ENCODE peak calls at places on chromosome 14, in eight cellular contexts. One of them, this sample, is unnamed.

GRCh38 chr14:27553820-27554219 is 956.0 kb upstream of the NOVA1 start:
- DNase-seq in thoracic aorta: no peak
- DNase-seq in testis: no peak
- DNase-seq in cardiac muscle cell: peak
- DNase-seq in A673: peak
- DNase-seq in brain microvascular endothelial cell: no peak
- DNase-seq in GM23248: no peak
- DNase-seq in CD8-positive, alpha-beta T cell: no peak
- DNase-seq in this sample: peak

GRCh38 chr14:29235991-29236390 is 469.4 kb downstream of the FOXG1 start:
- DNase-seq in cardiac muscle cell: peak
- DNase-seq in GM23248: peak
- DNase-seq in testis: no peak
- DNase-seq in brain microvascular endothelial cell: no peak
- DNase-seq in A673: no peak
- DNase-seq in thoracic aorta: no peak
- DNase-seq in CD8-positive, alpha-beta T cell: no peak
- DNase-seq in this sample: no peak

GRCh38 chr14:66322564-66322963 is 163.6 kb upstream of the CCDC196 start:
- DNase-seq in GM23248: no peak
- DNase-seq in thoracic aorta: no peak
- DNase-seq in CD8-positive, alpha-beta T cell: no peak
- DNase-seq in A673: no peak
- DNase-seq in testis: no peak
- DNase-seq in cardiac muscle cell: no peak
- DNase-seq in brain microvascular endothelial cell: no peak
- DNase-seq in this sample: no peak

GRCh38 chr14:68527329-68527851 is 265.5 kb downstream of the ZFP36L1 start:
- DNase-seq in testis: no peak
- DNase-seq in A673: no peak
- DNase-seq in GM23248: peak
- DNase-seq in CD8-positive, alpha-beta T cell: no peak
- DNase-seq in brain microvascular endothelial cell: no peak
- DNase-seq in cardiac muscle cell: no peak
- DNase-seq in thoracic aorta: no peak
- DNase-seq in this sample: no peak

GRCh38 chr14:28766505-28767238 is at the start of gene FOXG1:
- DNase-seq in thoracic aorta: no peak
- DNase-seq in cardiac muscle cell: peak
- DNase-seq in GM23248: peak
- DNase-seq in CD8-positive, alpha-beta T cell: no peak
- DNase-seq in A673: peak
- DNase-seq in brain microvascular endothelial cell: no peak
- DNase-seq in testis: peak
- DNase-seq in this sample: peak

GRCh38 chr14:91606851-91607250 is 96.7 kb upstream of the PPP4R3A start:
- DNase-seq in CD8-positive, alpha-beta T cell: no peak
- DNase-seq in cardiac muscle cell: peak
- DNase-seq in A673: no peak
- DNase-seq in testis: no peak
- DNase-seq in brain microvascular endothelial cell: no peak
- DNase-seq in thoracic aorta: no peak
- DNase-seq in GM23248: peak
- DNase-seq in this sample: no peak

GRCh38 chr14:50139192-50139591 is 22.8 kb upstream of the VCPKMT start:
- DNase-seq in CD8-positive, alpha-beta T cell: no peak
- DNase-seq in brain microvascular endothelial cell: peak
- DNase-seq in testis: no peak
- DNase-seq in GM23248: peak
- DNase-seq in cardiac muscle cell: peak
- DNase-seq in A673: peak
- DNase-seq in thoracic aorta: no peak
- DNase-seq in this sample: peak

GRCh38 chr14:104341532-104342434 is 203.4 kb downstream of the KIF26A start:
- DNase-seq in brain microvascular endothelial cell: peak
- DNase-seq in cardiac muscle cell: peak
- DNase-seq in A673: peak
- DNase-seq in testis: peak
- DNase-seq in CD8-positive, alpha-beta T cell: no peak
- DNase-seq in thoracic aorta: no peak
- DNase-seq in GM23248: peak
- DNase-seq in this sample: no peak

GRCh38 chr14:64889352-64889751 is 9.6 kb upstream of the SPTB start:
- DNase-seq in A673: no peak
- DNase-seq in GM23248: no peak
- DNase-seq in thoracic aorta: no peak
- DNase-seq in CD8-positive, alpha-beta T cell: no peak
- DNase-seq in cardiac muscle cell: no peak
- DNase-seq in brain microvascular endothelial cell: no peak
- DNase-seq in testis: no peak
- DNase-seq in this sample: no peak

GRCh38 chr14:55780156-55780946 is 200.3 kb downstream of the KTN1 start:
- DNase-seq in GM23248: peak
- DNase-seq in brain microvascular endothelial cell: peak
- DNase-seq in CD8-positive, alpha-beta T cell: no peak
- DNase-seq in cardiac muscle cell: peak
- DNase-seq in testis: peak
- DNase-seq in thoracic aorta: peak
- DNase-seq in A673: no peak
- DNase-seq in this sample: peak

GRCh38 chr14:34502826-34503225 is 36.7 kb downstream of the EAPP start:
- DNase-seq in A673: peak
- DNase-seq in brain microvascular endothelial cell: peak
- DNase-seq in CD8-positive, alpha-beta T cell: no peak
- DNase-seq in GM23248: peak
- DNase-seq in cardiac muscle cell: peak
- DNase-seq in testis: no peak
- DNase-seq in thoracic aorta: no peak
- DNase-seq in this sample: no peak

GRCh38 chr14:96747608-96748007 is 49.6 kb upstream of the VRK1 start:
- DNase-seq in CD8-positive, alpha-beta T cell: no peak
- DNase-seq in A673: no peak
- DNase-seq in testis: no peak
- DNase-seq in brain microvascular endothelial cell: no peak
- DNase-seq in cardiac muscle cell: no peak
- DNase-seq in GM23248: no peak
- DNase-seq in thoracic aorta: no peak
- DNase-seq in this sample: no peak

GRCh38 chr14:72776701-72777255 is 117.1 kb downstream of the DPF3 start:
- DNase-seq in brain microvascular endothelial cell: no peak
- DNase-seq in GM23248: no peak
- DNase-seq in testis: no peak
- DNase-seq in cardiac muscle cell: no peak
- DNase-seq in A673: no peak
- DNase-seq in thoracic aorta: no peak
- DNase-seq in CD8-positive, alpha-beta T cell: peak
- DNase-seq in this sample: no peak

GRCh38 chr14:23365353-23366162 is 586 bp upstream of the EFS start:
- DNase-seq in A673: peak
- DNase-seq in GM23248: peak
- DNase-seq in CD8-positive, alpha-beta T cell: no peak
- DNase-seq in thoracic aorta: no peak
- DNase-seq in testis: no peak
- DNase-seq in brain microvascular endothelial cell: no peak
- DNase-seq in cardiac muscle cell: peak
- DNase-seq in this sample: peak
- H3K4me3 ChIP-seq in A673: peak
- H3K4me3 ChIP-seq in GM23248: peak
- H3K4me3 ChIP-seq in CD8-positive, alpha-beta T cell: no peak
- H3K4me3 ChIP-seq in thoracic aorta: peak
- H3K4me3 ChIP-seq in testis: peak
- H3K4me3 ChIP-seq in brain microvascular endothelial cell: peak
- H3K4me3 ChIP-seq in cardiac muscle cell: peak
- H3K4me3 ChIP-seq in this sample: peak

DNA sequence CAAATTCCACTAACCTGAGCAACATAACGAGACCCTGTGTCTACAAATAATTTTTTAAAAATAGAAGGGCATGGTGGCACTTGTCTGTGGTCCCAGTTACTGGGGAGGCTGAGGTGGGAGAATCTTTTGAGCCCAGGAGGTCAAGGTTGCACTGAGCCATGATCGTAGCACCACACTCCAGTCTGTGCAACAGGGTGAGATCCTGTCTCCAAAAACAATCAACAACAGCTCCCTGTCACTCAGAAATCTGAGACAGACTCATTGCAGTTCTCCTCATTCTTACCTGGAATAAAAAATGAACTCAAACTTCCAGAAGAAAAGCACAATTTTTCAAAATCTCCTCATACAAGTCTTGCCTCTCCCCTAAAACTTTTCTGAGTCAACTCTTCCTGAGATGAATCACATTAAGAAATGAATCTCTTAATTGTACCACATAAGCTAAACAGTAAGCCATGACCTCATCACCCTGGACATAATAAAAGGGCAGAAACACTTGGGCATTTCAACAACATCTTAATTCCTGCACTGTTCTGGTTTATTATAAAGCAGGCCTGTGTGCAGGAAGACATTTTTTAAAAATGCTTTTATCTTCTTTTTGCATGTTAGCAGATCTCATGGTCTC is 214.3 kb upstream of the CDKN3 start:
- DNase-seq in cardiac muscle cell: peak
- DNase-seq in testis: no peak
- DNase-seq in brain microvascular endothelial cell: no peak
- DNase-seq in GM23248: peak
- DNase-seq in A673: no peak
- DNase-seq in CD8-positive, alpha-beta T cell: no peak
- DNase-seq in thoracic aorta: no peak
- DNase-seq in this sample: peak
- H3K27ac ChIP-seq in cardiac muscle cell: no peak
- H3K27ac ChIP-seq in testis: no peak
- H3K27ac ChIP-seq in brain microvascular endothelial cell: no peak
- H3K27ac ChIP-seq in GM23248: no peak
- H3K27ac ChIP-seq in A673: no peak
- H3K27ac ChIP-seq in CD8-positive, alpha-beta T cell: no peak
- H3K27ac ChIP-seq in thoracic aorta: no peak
- H3K27ac ChIP-seq in this sample: no peak

GRCh38 chr14:105420976-105421674 is 1.5 kb downstream of the MTA1 start:
- DNase-seq in testis: no peak
- DNase-seq in thoracic aorta: no peak
- DNase-seq in GM23248: no peak
- DNase-seq in cardiac muscle cell: no peak
- DNase-seq in brain microvascular endothelial cell: no peak
- DNase-seq in CD8-positive, alpha-beta T cell: no peak
- DNase-seq in A673: no peak
- DNase-seq in this sample: no peak

GRCh38 chr14:105423488-105424195 is 4.0 kb downstream of the MTA1 start:
- DNase-seq in CD8-positive, alpha-beta T cell: no peak
- DNase-seq in A673: no peak
- DNase-seq in thoracic aorta: no peak
- DNase-seq in testis: no peak
- DNase-seq in cardiac muscle cell: no peak
- DNase-seq in brain microvascular endothelial cell: no peak
- DNase-seq in GM23248: no peak
- DNase-seq in this sample: no peak

GRCh38 chr14:105420141-105420975 is 731 bp downstream of the MTA1 start:
- DNase-seq in CD8-positive, alpha-beta T cell: no peak
- DNase-seq in A673: no peak
- DNase-seq in brain microvascular endothelial cell: no peak
- DNase-seq in testis: no peak
- DNase-seq in GM23248: no peak
- DNase-seq in cardiac muscle cell: no peak
- DNase-seq in thoracic aorta: no peak
- DNase-seq in this sample: no peak

GRCh38 chr14:105422695-105423487 is 3.3 kb downstream of the MTA1 start:
- DNase-seq in thoracic aorta: no peak
- DNase-seq in A673: no peak
- DNase-seq in GM23248: no peak
- DNase-seq in cardiac muscle cell: no peak
- DNase-seq in brain microvascular endothelial cell: no peak
- DNase-seq in testis: no peak
- DNase-seq in CD8-positive, alpha-beta T cell: no peak
- DNase-seq in this sample: no peak

DNA sequence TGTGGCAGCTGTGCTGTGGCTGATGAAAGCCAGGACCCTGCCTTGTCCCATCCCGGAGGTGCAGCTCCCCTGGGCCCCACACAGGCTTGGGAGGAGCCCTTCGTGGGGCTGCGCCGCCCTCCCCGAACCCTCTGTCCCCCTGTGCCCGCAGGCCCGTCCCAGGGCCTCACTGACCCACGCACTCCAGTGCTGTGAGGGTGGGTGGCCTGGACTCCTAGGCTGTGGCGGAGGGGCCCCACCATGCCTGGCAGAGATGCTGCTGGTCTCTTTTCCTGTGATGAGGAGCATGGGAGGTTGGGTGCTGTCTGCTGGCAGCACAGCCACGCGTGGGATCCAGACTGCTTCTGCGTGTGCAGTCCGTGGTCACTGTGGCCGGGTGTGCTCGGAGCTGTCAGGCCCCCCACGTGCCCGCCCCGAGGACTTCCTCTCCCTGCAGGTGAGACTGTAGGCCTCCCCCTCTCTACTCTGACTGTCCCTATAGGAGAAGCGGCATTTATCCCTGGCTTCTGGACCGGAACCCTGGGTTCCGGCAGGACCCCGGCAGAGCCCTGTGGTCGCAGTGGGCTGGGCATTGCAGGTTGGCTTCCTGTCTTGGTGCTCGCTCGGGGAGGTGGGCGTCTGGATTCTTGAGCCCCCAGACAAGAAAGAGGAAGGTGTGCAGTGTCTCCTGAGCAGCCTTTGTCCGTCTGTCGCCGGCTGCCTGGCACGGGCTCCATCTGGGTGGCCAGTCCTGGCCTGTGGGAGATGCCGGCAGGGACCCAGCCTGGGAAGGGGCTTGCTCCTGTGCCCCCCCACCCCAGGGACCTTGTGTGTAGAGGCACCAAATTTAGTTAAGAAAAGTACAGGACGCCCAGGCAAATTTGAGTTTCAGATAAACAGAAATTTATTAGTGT is 2.3 kb downstream of the MTA1 start:
- DNase-seq in A673: no peak
- DNase-seq in testis: no peak
- DNase-seq in GM23248: no peak
- DNase-seq in thoracic aorta: no peak
- DNase-seq in CD8-positive, alpha-beta T cell: no peak
- DNase-seq in brain microvascular endothelial cell: no peak
- DNase-seq in cardiac muscle cell: no peak
- DNase-seq in this sample: no peak
- H3K4me3 ChIP-seq in A673: peak
- H3K4me3 ChIP-seq in testis: no peak
- H3K4me3 ChIP-seq in GM23248: peak
- H3K4me3 ChIP-seq in thoracic aorta: peak
- H3K4me3 ChIP-seq in CD8-positive, alpha-beta T cell: no peak
- H3K4me3 ChIP-seq in brain microvascular endothelial cell: peak
- H3K4me3 ChIP-seq in cardiac muscle cell: no peak
- H3K4me3 ChIP-seq in this sample: no peak

DNA sequence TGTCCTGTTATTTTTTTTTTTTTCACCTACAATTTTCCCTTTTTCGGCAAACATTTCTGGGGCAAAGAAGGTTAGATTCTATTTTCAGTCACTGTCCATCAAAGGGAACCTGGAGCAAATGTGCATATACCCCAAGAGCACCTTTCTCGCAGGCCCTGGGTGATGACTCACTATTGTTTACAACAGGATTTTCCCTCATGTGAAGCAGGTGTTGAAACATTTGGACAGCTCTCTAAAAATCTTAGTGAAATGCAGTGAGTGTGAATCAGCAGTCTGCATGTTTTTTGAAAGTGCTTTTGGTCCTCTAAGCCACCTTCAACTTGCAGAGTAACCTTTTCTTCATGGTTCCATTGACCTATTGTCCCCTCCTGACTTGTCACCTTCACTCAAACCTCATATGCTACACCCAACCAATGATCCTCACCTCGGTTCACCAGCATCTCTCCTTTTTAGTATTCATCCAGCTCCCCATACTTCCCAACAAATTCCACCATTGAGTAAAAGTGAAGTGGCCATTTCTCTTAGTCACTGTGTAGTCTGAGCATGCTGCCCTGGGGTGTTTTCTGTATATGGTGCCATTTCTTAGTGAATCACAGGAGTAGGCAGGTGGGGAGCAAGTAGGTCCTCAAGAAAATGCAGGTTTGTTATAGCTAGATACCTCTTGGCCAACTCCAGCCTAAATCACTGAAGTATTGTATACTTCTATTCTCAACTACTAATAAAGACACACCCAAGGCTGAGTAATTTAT is 260.2 kb downstream of the BMP4 start:
- DNase-seq in thoracic aorta: no peak
- DNase-seq in GM23248: no peak
- DNase-seq in testis: no peak
- DNase-seq in brain microvascular endothelial cell: no peak
- DNase-seq in A673: no peak
- DNase-seq in CD8-positive, alpha-beta T cell: no peak
- DNase-seq in cardiac muscle cell: no peak
- DNase-seq in this sample: peak
- H3K27ac ChIP-seq in thoracic aorta: no peak
- H3K27ac ChIP-seq in GM23248: no peak
- H3K27ac ChIP-seq in testis: no peak
- H3K27ac ChIP-seq in brain microvascular endothelial cell: no peak
- H3K27ac ChIP-seq in A673: no peak
- H3K27ac ChIP-seq in CD8-positive, alpha-beta T cell: no peak
- H3K27ac ChIP-seq in cardiac muscle cell: no peak
- H3K27ac ChIP-seq in this sample: no peak

This sample was measured in SJCRH30.